ENCODE peak calls at places on chromosomes 11 and 22, in four cellular contexts. B is CD4-positive, alpha-beta memory T cell; H is CD8-positive, alpha-beta memory T cell; S is uterus. N is an unnamed sample. For H3K4me1, the result is how much of the 10 kb centered on the place peaks cover.

GRCh38 chr22:17706451-17706900 is 67.8 kb downstream of the BID start:
- DNase-seq in B (peak), H (no peak), S (no peak), N (peak)

GRCh38 chr11:10349281-10349665 is 44.4 kb downstream of the ADM start:
- DNase-seq in B (no peak), H (no peak), S (no peak), N (no peak)

GRCh38 chr22:37230673-37231405 is 13.2 kb downstream of the RAC2 start:
- DNase-seq in B (peak), H (peak), S (no peak), N (no peak)

GRCh38 chr11:35553831-35554230 is 28.4 kb upstream of the PAMR1 start:
- DNase-seq in B (no peak), H (no peak), S (no peak), N (peak)

GRCh38 chr11:8690374-8691342 is 8.1 kb downstream of the RPL27A start:
- DNase-seq in B (no peak), H (no peak), S (no peak), N (no peak)

GRCh38 chr11:77106321-77106720 is 3.7 kb downstream of the OMP start:
- DNase-seq in B (no peak), H (no peak), S (no peak), N (peak)

GRCh38 chr22:37279469-37279868 is 2.8 kb upstream of the CYTH4 start:
- DNase-seq in B (no peak), H (no peak), S (no peak), N (no peak)

GRCh38 chr11:125772834-125773505 is 5.7 kb downstream of the PATE2 start:
- DNase-seq in B (no peak), H (no peak), S (no peak), N (peak)

GRCh38 chr11:27398413-27398780 is 35.4 kb upstream of the CCDC34 start:
- DNase-seq in B (no peak), H (no peak), S (no peak), N (no peak)

GRCh38 chr11:73469401-73469800 is 93.2 kb downstream of the RELT start:
- DNase-seq in B (no peak), H (no peak), S (no peak), N (no peak)

GRCh38 chr11:120178441-120179070 is 32.3 kb upstream of the OAF start:
- DNase-seq in B (no peak), H (no peak), S (no peak), N (peak)

GRCh38 chr22:20549232-20549841 is 41.9 kb downstream of the MED15 start:
- DNase-seq in B (peak), H (peak), S (peak), N (no peak)

GRCh38 chr11:117704416-117705150 is 92.4 kb downstream of the DSCAML1 start:
- DNase-seq in B (no peak), H (no peak), S (no peak), N (no peak)

GRCh38 chr22:16824718-16825687 is at the start of gene XKR3:
- DNase-seq in B (no peak), H (no peak), S (no peak), N (peak)

GRCh38 chr22:36822581-36822980 is 5.7 kb upstream of the PVALB start:
- DNase-seq in B (no peak), H (no peak), S (no peak), N (no peak)

GRCh38 chr11:44307340-44308099 is 2.4 kb downstream of the ALX4 start:
- DNase-seq in B (no peak), H (no peak), S (no peak), N (no peak)

GRCh38 chr11:27722117-27722844 is 22.0 kb upstream of the BDNF start:
- DNase-seq in B (no peak), H (no peak), S (no peak), N (peak)

GRCh38 chr11:68617925-68618809 is 66.2 kb upstream of the GAL start:
- DNase-seq in B (no peak), H (no peak), S (no peak), N (no peak)

GRCh38 chr11:19379465-19379864 is 138.7 kb upstream of the E2F8 start:
- DNase-seq in B (no peak), H (no peak), S (no peak), N (no peak)

GRCh38 chr11:130571947-130572584 is 123.6 kb downstream of the ADAMTS15 start:
- DNase-seq in B (no peak), H (no peak), S (no peak), N (no peak)

GRCh38 chr11:2708151-2708581 is 8.4 kb upstream of the KCNQ1OT1 start:
- DNase-seq in B (no peak), H (no peak), S (peak), N (peak)

GRCh38 chr11:128022007-128022368 is 565.4 kb downstream of the ETS1 start:
- DNase-seq in B (no peak), H (no peak), S (no peak), N (peak)

GRCh38 chr22:26330971-26331625 is 98.0 kb upstream of the ASPHD2 start:
- DNase-seq in B (peak), H (peak), S (no peak), N (peak)

GRCh38 chr11:66011785-66012303 is at the start of gene CST6:
- DNase-seq in B (no peak), H (no peak), S (no peak), N (no peak)

GRCh38 chr11:126121316-126121715 is 58.6 kb upstream of the CDON start:
- DNase-seq in B (no peak), H (no peak), S (no peak), N (no peak)

GRCh38 chr11:6362868-6363678 is 27.2 kb upstream of the SMPD1 start:
- DNase-seq in B (peak), H (peak), S (peak), N (peak)

GRCh38 chr11:6362185-6362867 is 27.9 kb upstream of the SMPD1 start:
- DNase-seq in B (no peak), H (no peak), S (peak), N (peak)

DNA sequence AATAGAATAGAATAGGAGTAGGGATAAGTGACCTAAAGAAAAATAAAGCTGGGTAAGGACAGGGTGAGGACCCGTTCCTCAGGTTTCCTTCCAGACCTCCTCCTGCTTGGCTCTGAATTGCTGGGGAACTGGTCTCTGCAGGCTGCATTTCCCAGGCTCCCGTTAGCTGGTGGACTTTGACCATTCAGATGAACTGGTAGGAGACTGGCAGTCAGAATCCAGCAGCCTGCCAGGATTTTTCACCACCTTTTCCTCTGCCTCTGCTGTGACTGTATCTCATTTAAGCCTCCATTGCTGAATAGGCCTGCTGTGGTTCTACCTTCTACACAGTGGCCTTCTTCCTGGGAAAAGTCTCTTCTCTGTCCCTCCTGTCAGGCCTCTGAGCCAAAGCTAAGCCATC is 24.6 kb upstream of the SMPD1 start:
- DNase-seq in B (no peak), H (no peak), S (no peak), N (no peak)
- H3K4me1 ChIP-seq in B (under half), H (under half), S (under half), N (under half)

GRCh38 chr11:48104562-48104924 is 112.1 kb upstream of the OR4B1 start:
- DNase-seq in B (no peak), H (no peak), S (no peak), N (no peak)

GRCh38 chr11:48106166-48106565 is 110.4 kb upstream of the OR4B1 start:
- DNase-seq in B (no peak), H (no peak), S (no peak), N (no peak)

GRCh38 chr11:48101958-48102357 is 114.7 kb upstream of the OR4B1 start:
- DNase-seq in B (no peak), H (no peak), S (no peak), N (no peak)

GRCh38 chr11:48105096-48105990 is 111.3 kb upstream of the OR4B1 start:
- DNase-seq in B (no peak), H (no peak), S (no peak), N (no peak)

GRCh38 chr11:48103621-48104561 is 112.7 kb upstream of the OR4B1 start:
- DNase-seq in B (no peak), H (no peak), S (no peak), N (peak)
- H3K4me1 ChIP-seq in B (under half), H (under half), S (under half), N (under half)

DNA sequence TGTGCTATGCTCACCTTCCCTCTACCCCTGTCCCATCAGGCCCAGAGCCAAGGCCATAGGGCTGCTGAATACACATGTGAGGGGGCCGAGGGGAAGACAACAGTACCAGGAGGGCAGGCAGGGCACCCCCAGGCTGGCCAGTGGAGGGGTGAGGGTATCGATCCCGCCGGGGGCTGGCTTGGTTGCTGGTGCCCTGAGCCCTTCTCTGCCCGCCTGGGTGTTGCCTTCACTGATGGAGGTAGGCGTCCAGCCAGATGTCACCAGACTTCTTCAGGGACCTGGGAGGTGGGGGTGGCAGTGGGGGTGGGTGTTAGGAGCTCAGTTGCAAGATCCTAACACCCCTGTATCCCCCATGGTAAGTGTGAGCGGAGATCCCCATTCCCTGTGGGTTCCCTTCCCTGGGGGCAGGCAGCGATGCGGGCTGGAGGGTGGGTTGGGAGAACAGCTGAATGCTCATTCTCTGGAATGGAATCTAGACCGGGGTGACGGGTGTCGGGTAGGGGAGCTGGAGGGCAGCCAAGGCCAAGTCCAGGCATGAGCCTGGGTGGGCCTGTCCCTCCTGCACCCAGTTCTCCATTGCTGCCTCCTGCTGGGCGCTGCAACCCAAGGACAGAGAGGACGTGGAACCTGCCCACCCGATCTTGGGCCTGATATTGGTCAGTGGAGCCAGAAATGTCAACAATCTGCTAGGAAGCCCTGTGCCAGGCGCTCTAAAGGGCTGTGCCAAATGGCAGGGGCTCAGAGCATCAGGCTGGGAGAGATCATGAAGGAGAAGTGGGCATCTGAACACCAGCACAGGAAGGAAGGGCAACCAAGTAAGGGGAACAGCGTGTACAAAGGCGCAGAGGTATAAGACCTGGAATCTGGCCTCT is 17.5 kb downstream of the FADS3 start:
- DNase-seq in B (no peak), H (no peak), S (no peak), N (no peak)
- H3K4me1 ChIP-seq in B (under half), H (under half), S (under half), N (under half)

DNA sequence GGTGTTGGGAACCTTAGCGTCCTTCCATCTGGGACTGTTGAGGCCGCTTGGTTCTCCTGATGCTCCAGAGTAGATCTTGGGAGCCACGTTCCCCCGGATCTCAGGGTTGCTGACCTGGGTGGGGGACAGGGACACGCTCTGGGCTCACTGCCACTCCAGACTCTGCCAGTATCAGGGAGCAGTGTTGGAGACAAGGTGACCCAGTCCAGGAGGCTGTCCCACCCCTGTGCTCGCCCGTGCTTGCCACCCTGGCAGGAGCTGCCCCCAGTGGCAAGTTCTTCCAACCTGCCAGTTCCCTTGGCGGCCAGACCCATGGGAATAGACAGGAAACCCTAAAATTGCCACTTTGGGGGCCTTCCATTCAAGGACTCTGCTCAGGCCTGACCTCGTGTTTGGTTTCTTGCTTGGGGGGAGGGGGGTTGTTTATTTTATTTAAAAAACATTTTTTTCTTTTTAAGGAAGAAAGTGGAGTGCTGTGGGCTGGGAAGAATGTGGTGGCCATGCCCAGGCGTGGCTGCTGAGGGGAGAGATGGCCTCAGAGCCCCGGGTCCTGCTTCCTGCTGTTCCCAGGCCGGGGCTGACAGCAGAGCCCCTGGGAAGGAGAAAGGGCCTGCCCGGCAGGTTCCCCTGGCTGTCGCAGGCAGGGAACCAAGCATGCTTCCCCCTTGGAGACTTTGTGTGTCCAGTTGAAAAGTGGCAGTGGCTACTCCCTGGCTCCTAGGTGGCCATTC is 7.2 kb downstream of the GRK2 start:
- DNase-seq in B (no peak), H (no peak), S (peak), N (no peak)
- H3K4me1 ChIP-seq in B (half or more), H (half or more), S (under half), N (under half)